ENCODE peak calls at places on chromosomes 7 and 10, in six cellular contexts. P is HepG2, N is K562, W is H1, A is GM12891, R is GM12878. Z is an unnamed sample.

GRCh38 chr10:27258838-27259532 is 18.4 kb upstream of the ACBD5 start:
- DNase-seq in P (no peak), N (no peak), W (no peak), A (no peak), R (no peak), Z (no peak)

GRCh38 chr10:46547331-46547880 is 9.1 kb downstream of the GPRIN2 start:
- DNase-seq in P (no peak), N (no peak), W (no peak), A (peak), R (no peak), Z (no peak)

GRCh38 chr7:30315589-30315988 is 31.2 kb downstream of the ZNRF2 start:
- DNase-seq in P (no peak), N (no peak), W (no peak), A (no peak), R (no peak), Z (no peak)

GRCh38 chr10:92891885-92892705 is 43.8 kb downstream of the EXOC6 start:
- DNase-seq in P (peak), N (peak), W (no peak), A (no peak), R (no peak), Z (no peak)

GRCh38 chr7:73449422-73449821 is 15.8 kb downstream of the FZD9 start:
- DNase-seq in P (no peak), N (no peak), W (no peak), A (no peak), R (no peak), Z (no peak)

GRCh38 chr7:151655555-151655954 is 135.9 kb upstream of the RHEB start:
- DNase-seq in P (no peak), N (no peak), W (no peak), A (no peak), R (no peak), Z (no peak)

GRCh38 chr10:35567951-35568350 is 37.2 kb upstream of the GJD4 start:
- DNase-seq in P (no peak), N (no peak), W (no peak), A (no peak), R (no peak), Z (no peak)

GRCh38 chr10:79079490-79080355 is 11.0 kb downstream of the ZMIZ1 start:
- DNase-seq in P (no peak), N (peak), W (no peak), A (no peak), R (no peak), Z (no peak)

GRCh38 chr7:112453505-112454171 is 3.4 kb downstream of the IFRD1 start:
- DNase-seq in P (no peak), N (no peak), W (no peak), A (no peak), R (no peak), Z (no peak)

GRCh38 chr10:77586719-77587423 is 50.7 kb downstream of the KCNMA1 start:
- DNase-seq in P (no peak), N (no peak), W (no peak), A (no peak), R (no peak), Z (no peak)

GRCh38 chr7:20407585-20408466 is 77.1 kb downstream of the ITGB8 start:
- DNase-seq in P (no peak), N (no peak), W (no peak), A (no peak), R (no peak), Z (no peak)

GRCh38 chr10:84333864-84334451 is 5.6 kb downstream of the CCSER2 start:
- DNase-seq in P (no peak), N (peak), W (no peak), A (no peak), R (no peak), Z (no peak)

GRCh38 chr7:156791241-156791640 is 101.7 kb downstream of the LMBR1 start:
- DNase-seq in P (no peak), N (no peak), W (no peak), A (no peak), R (no peak), Z (no peak)

GRCh38 chr10:97686301-97686961 is 610 bp downstream of the AVPI1 start:
- DNase-seq in P (no peak), N (peak), W (no peak), A (no peak), R (no peak), Z (no peak)

GRCh38 chr10:97686962-97687784 is at the start of gene AVPI1:
- DNase-seq in P (peak), N (peak), W (peak), A (peak), R (peak), Z (peak)

GRCh38 chr10:97683556-97684357 is 3.3 kb downstream of the AVPI1 start:
- DNase-seq in P (no peak), N (peak), W (no peak), A (no peak), R (no peak), Z (no peak)

GRCh38 chr10:97684866-97685394 is 2.1 kb downstream of the AVPI1 start:
- DNase-seq in P (peak), N (no peak), W (no peak), A (no peak), R (no peak), Z (no peak)

GRCh38 chr10:97685395-97685958 is 1.6 kb downstream of the AVPI1 start:
- DNase-seq in P (peak), N (peak), W (no peak), A (no peak), R (no peak), Z (no peak)
- TF ChIP-seq POLR2A in P (no peak), N (no peak), W (no peak), A (no peak), R (no peak), Z (no peak)

GRCh38 chr7:94394399-94395140 is at the start of gene COL1A2:
- DNase-seq in P (no peak), N (peak), W (no peak), A (no peak), R (no peak), Z (no peak)
- TF ChIP-seq TAF1 in P (no peak), N (no peak), W (peak), A (no peak), R (no peak), Z (no peak)

DNA sequence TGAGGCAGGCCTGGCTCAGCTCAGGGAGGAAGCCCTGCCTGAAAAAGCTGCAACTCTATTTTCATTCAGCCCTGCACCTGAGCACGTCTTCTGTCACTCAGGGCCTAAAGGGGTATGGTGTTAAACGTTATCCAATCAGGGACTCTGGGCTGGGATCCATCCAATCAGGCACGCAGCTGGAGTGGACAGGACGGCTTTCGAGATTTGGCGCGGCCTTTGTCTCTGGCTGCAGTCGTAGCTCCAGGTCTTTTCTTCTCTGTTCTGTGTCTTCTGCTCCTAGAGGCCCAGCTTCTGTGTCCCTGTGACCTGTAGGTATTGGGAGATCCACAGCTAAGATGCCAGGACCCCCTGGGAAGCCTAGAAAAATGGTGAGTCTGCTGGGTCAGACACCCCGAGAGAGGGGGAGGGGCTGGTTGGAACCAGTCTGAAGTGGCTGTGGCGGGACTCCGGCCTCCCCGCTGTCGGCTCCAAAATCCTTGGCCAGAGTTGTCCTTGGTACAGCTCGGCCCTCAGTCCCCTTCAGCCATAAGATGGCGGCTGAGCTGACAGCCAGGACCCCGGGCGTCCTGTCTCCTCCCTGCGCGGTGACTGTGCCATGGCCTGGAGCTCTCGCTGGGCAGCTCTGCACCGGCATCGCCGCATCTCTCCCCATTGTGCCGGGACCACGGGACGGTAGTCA is 11.7 kb upstream of the ZNF680 start:
- DNase-seq in P (no peak), N (no peak), W (no peak), A (no peak), R (no peak), Z (no peak)
- TF ChIP-seq POLR2AphosphoS5 in P (no peak), N (no peak), W (no peak), A (no peak), R (no peak), Z (no peak)

GRCh38 chr7:2354173-2355078 is at the start of gene EIF3B:
- DNase-seq in P (peak), N (peak), W (peak), A (peak), R (peak), Z (peak)
- TF ChIP-seq POLR2A in P (peak), N (peak), W (no peak), A (peak), R (peak), Z (peak)

GRCh38 chr7:92650391-92650790 is 60.2 kb upstream of the FAM133B start:
- DNase-seq in P (no peak), N (no peak), W (no peak), A (no peak), R (no peak), Z (no peak)
- TF ChIP-seq TAF1 in P (no peak), N (no peak), W (no peak), A (no peak), R (no peak), Z (no peak)

GRCh38 chr10:633279-634245 is 55.9 kb downstream of the DIP2C start:
- DNase-seq in P (peak), N (no peak), W (no peak), A (no peak), R (no peak), Z (no peak)
- TF ChIP-seq POLR2AphosphoS5 in P (no peak), N (no peak), W (no peak), A (no peak), R (no peak), Z (no peak)

GRCh38 chr10:129963831-129964501 is at the start of gene EBF3:
- DNase-seq in P (no peak), N (peak), W (no peak), A (no peak), R (no peak), Z (no peak)
- TF ChIP-seq POLR2A in P (no peak), N (no peak), W (no peak), A (no peak), R (no peak), Z (no peak)

Z was measured in GM12892.